ENCODE peak calls at places on chromosomes 16 and 17, in six cellular contexts. Z, J, X, D, G and B are unnamed samples.

GRCh38 chr17:9912146-9913099 is 7.4 kb upstream of the RCVRN start:
- DNase-seq in Z (no peak), J (no peak), X (no peak), D (no peak), G (no peak), B (no peak)

GRCh38 chr16:88686439-88687253 is at the start of gene SNAI3:
- DNase-seq in Z (peak), J (peak), X (peak), D (peak), G (peak), B (no peak)

GRCh38 chr17:50769884-50770283 is 2.6 kb upstream of the ANKRD40CL start:
- DNase-seq in Z (no peak), J (no peak), X (no peak), D (no peak), G (no peak), B (no peak)

GRCh38 chr16:16021988-16022682 is 72.7 kb downstream of the ABCC1 start:
- DNase-seq in Z (peak), J (peak), X (no peak), D (no peak), G (no peak), B (peak)

GRCh38 chr16:47885489-47885888 is 270.3 kb downstream of the ABCC12 start:
- DNase-seq in Z (no peak), J (no peak), X (no peak), D (no peak), G (no peak), B (no peak)

GRCh38 chr17:42345396-42346078 is 42.7 kb downstream of the STAT3 start:
- DNase-seq in Z (no peak), J (no peak), X (no peak), D (no peak), G (no peak), B (no peak)

GRCh38 chr16:59899940-59900339 is 1165.8 kb upstream of the GOT2 start:
- DNase-seq in Z (no peak), J (no peak), X (no peak), D (no peak), G (no peak), B (no peak)

GRCh38 chr17:48261297-48261880 is 153.8 kb downstream of the SNX11 start:
- DNase-seq in Z (no peak), J (peak), X (no peak), D (no peak), G (no peak), B (no peak)

GRCh38 chr17:79168486-79169055 is 93.9 kb downstream of the ENGASE start:
- DNase-seq in Z (no peak), J (no peak), X (no peak), D (no peak), G (no peak), B (no peak)

GRCh38 chr16:47065766-47066688 is 77.7 kb downstream of the NETO2 start:
- DNase-seq in Z (no peak), J (no peak), X (no peak), D (no peak), G (no peak), B (no peak)

GRCh38 chr16:13835935-13836334 is 84.0 kb upstream of the ERCC4 start:
- DNase-seq in Z (no peak), J (no peak), X (no peak), D (no peak), G (no peak), B (no peak)

GRCh38 chr17:61401280-61402072 is 1.8 kb downstream of the TBX2 start:
- DNase-seq in Z (no peak), J (peak), X (no peak), D (no peak), G (no peak), B (no peak)

GRCh38 chr16:11372073-11372923 is 27.0 kb downstream of the RMI2 start:
- DNase-seq in Z (no peak), J (no peak), X (no peak), D (no peak), G (no peak), B (no peak)

GRCh38 chr16:85390511-85391174 is 222.5 kb upstream of the GSE1 start:
- DNase-seq in Z (no peak), J (peak), X (no peak), D (no peak), G (no peak), B (peak)

GRCh38 chr17:2438823-2439222 is 38.0 kb upstream of the MNT start:
- DNase-seq in Z (no peak), J (peak), X (no peak), D (no peak), G (no peak), B (no peak)

GRCh38 chr16:50270510-50271147 is 4.3 kb downstream of the ADCY7 start:
- DNase-seq in Z (no peak), J (no peak), X (no peak), D (no peak), G (no peak), B (no peak)

GRCh38 chr17:43998552-43998951 is 5.9 kb upstream of the NAGS start:
- DNase-seq in Z (no peak), J (peak), X (no peak), D (no peak), G (no peak), B (no peak)

GRCh38 chr16:14309001-14309886 is 238.1 kb downstream of the MRTFB start:
- DNase-seq in Z (no peak), J (peak), X (peak), D (no peak), G (no peak), B (no peak)

GRCh38 chr16:79599837-79600635 is 501 bp downstream of the MAF start:
- DNase-seq in Z (peak), J (no peak), X (no peak), D (peak), G (no peak), B (no peak)

GRCh38 chr17:74873874-74874614 is 1.2 kb upstream of the FDXR start:
- DNase-seq in Z (no peak), J (peak), X (peak), D (no peak), G (no peak), B (no peak)

GRCh38 chr17:1639549-1639948 is 6.0 kb downstream of the SCARF1 start:
- DNase-seq in Z (no peak), J (no peak), X (no peak), D (no peak), G (no peak), B (no peak)

GRCh38 chr16:11796227-11797165 is 562 bp downstream of the ZC3H7A start:
- DNase-seq in Z (no peak), J (peak), X (peak), D (no peak), G (no peak), B (no peak)

GRCh38 chr17:78343099-78343432 is 16.8 kb downstream of the SOCS3 start:
- DNase-seq in Z (no peak), J (peak), X (no peak), D (no peak), G (no peak), B (no peak)

GRCh38 chr17:62950067-62950466 is 16.0 kb upstream of the TANC2 start:
- DNase-seq in Z (no peak), J (peak), X (no peak), D (no peak), G (no peak), B (no peak)

GRCh38 chr17:4658478-4659305 is 17.2 kb upstream of the ALOX15 start:
- DNase-seq in Z (no peak), J (peak), X (no peak), D (peak), G (no peak), B (peak)

GRCh38 chr17:50039058-50039457 is 16.9 kb upstream of the ITGA3 start:
- DNase-seq in Z (no peak), J (no peak), X (no peak), D (no peak), G (no peak), B (no peak)

GRCh38 chr17:21283482-21284318 is 811 bp upstream of the MAP2K3 start:
- DNase-seq in Z (no peak), J (peak), X (no peak), D (peak), G (no peak), B (no peak)

GRCh38 chr17:72363336-72363620 is 242.5 kb downstream of the SOX9 start:
- DNase-seq in Z (no peak), J (no peak), X (no peak), D (no peak), G (no peak), B (no peak)

GRCh38 chr17:10262451-10262850 is 64.0 kb upstream of the GAS7 start:
- DNase-seq in Z (no peak), J (no peak), X (no peak), D (no peak), G (no peak), B (no peak)

GRCh38 chr17:77188084-77189066 is 47.6 kb downstream of the SEC14L1 start:
- DNase-seq in Z (no peak), J (no peak), X (peak), D (no peak), G (no peak), B (no peak)

GRCh38 chr16:50360033-50360778 is 8.6 kb downstream of the BRD7 start:
- DNase-seq in Z (no peak), J (no peak), X (no peak), D (no peak), G (no peak), B (no peak)

GRCh38 chr16:68128577-68129305 is 43.6 kb downstream of the NFATC3 start:
- DNase-seq in Z (no peak), J (peak), X (no peak), D (no peak), G (no peak), B (peak)

GRCh38 chr17:45224671-45225050 is 3.0 kb downstream of the FMNL1 start:
- DNase-seq in Z (no peak), J (no peak), X (no peak), D (no peak), G (no peak), B (no peak)

GRCh38 chr16:17369441-17369951 is 101.3 kb downstream of the XYLT1 start:
- DNase-seq in Z (no peak), J (no peak), X (peak), D (peak), G (peak), B (no peak)

GRCh38 chr17:39598047-39598481 is 9.7 kb downstream of the NEUROD2 start:
- DNase-seq in Z (no peak), J (no peak), X (no peak), D (no peak), G (no peak), B (no peak)

GRCh38 chr17:67942810-67943209 is 53.5 kb downstream of the C17orf58 start:
- DNase-seq in Z (no peak), J (peak), X (no peak), D (no peak), G (no peak), B (no peak)

GRCh38 chr17:81306898-81307510 is 11.9 kb upstream of the SLC38A10 start:
- DNase-seq in Z (no peak), J (no peak), X (no peak), D (no peak), G (no peak), B (no peak)

GRCh38 chr17:46869296-46869695 is 17.9 kb downstream of the WNT9B start:
- DNase-seq in Z (no peak), J (no peak), X (no peak), D (no peak), G (no peak), B (no peak)